ENCODE peak calls at places on chromosomes 16 and 17, in ten cellular contexts. One of them, this sample, is unnamed.

GRCh38 chr17:80769516-80769915 is 222.1 kb upstream of the CHMP6 start:
- DNase-seq in esophagus muscularis mucosa: no peak
- DNase-seq in transverse colon: no peak
- DNase-seq in prostate gland: no peak
- DNase-seq in stomach: no peak
- DNase-seq in breast epithelium: no peak
- DNase-seq in spleen: no peak
- DNase-seq in vagina: no peak
- DNase-seq in suprapubic skin: no peak
- DNase-seq in sigmoid colon: peak; percentile 9
- DNase-seq in this sample: no peak

GRCh38 chr17:75877752-75878173 is 618 bp downstream of the TRIM47 start:
- DNase-seq in esophagus muscularis mucosa: no peak
- DNase-seq in transverse colon: peak; percentile 88
- DNase-seq in prostate gland: peak; percentile 58
- DNase-seq in stomach: peak; percentile 86
- DNase-seq in breast epithelium: peak; percentile 70
- DNase-seq in spleen: peak; percentile 95
- DNase-seq in vagina: no peak
- DNase-seq in suprapubic skin: no peak
- DNase-seq in sigmoid colon: peak; percentile 88
- DNase-seq in this sample: peak; percentile 71

GRCh38 chr17:56880571-56880970 is 33.3 kb downstream of the TRIM25 start:
- DNase-seq in esophagus muscularis mucosa: no peak
- DNase-seq in transverse colon: no peak
- DNase-seq in prostate gland: no peak
- DNase-seq in stomach: no peak
- DNase-seq in breast epithelium: no peak
- DNase-seq in spleen: no peak
- DNase-seq in vagina: no peak
- DNase-seq in suprapubic skin: no peak
- DNase-seq in sigmoid colon: no peak
- DNase-seq in this sample: no peak

GRCh38 chr17:81418710-81419332 is 23.6 kb downstream of the BAHCC1 start:
- DNase-seq in esophagus muscularis mucosa: no peak
- DNase-seq in transverse colon: no peak
- DNase-seq in prostate gland: no peak
- DNase-seq in stomach: no peak
- DNase-seq in breast epithelium: no peak
- DNase-seq in spleen: no peak
- DNase-seq in vagina: no peak
- DNase-seq in suprapubic skin: no peak
- DNase-seq in sigmoid colon: no peak
- DNase-seq in this sample: no peak

GRCh38 chr16:86363836-86364618 is 146.3 kb upstream of the FOXF1 start:
- DNase-seq in esophagus muscularis mucosa: no peak
- DNase-seq in transverse colon: peak; percentile 29
- DNase-seq in prostate gland: peak; percentile 27
- DNase-seq in stomach: no peak
- DNase-seq in breast epithelium: no peak
- DNase-seq in spleen: no peak
- DNase-seq in vagina: no peak
- DNase-seq in suprapubic skin: no peak
- DNase-seq in sigmoid colon: peak; percentile 95
- DNase-seq in this sample: no peak

GRCh38 chr16:68644303-68644702 is 807 bp upstream of the CDH3 start:
- DNase-seq in esophagus muscularis mucosa: no peak
- DNase-seq in transverse colon: no peak
- DNase-seq in prostate gland: no peak
- DNase-seq in stomach: no peak
- DNase-seq in breast epithelium: no peak
- DNase-seq in spleen: no peak
- DNase-seq in vagina: no peak
- DNase-seq in suprapubic skin: no peak
- DNase-seq in sigmoid colon: no peak
- DNase-seq in this sample: no peak

GRCh38 chr17:76051071-76051467 is 21.2 kb downstream of the SRP68 start:
- DNase-seq in esophagus muscularis mucosa: no peak
- DNase-seq in transverse colon: no peak
- DNase-seq in prostate gland: no peak
- DNase-seq in stomach: no peak
- DNase-seq in breast epithelium: no peak
- DNase-seq in spleen: no peak
- DNase-seq in vagina: no peak
- DNase-seq in suprapubic skin: no peak
- DNase-seq in sigmoid colon: no peak
- DNase-seq in this sample: no peak

GRCh38 chr16:56743840-56744239 is 13.9 kb downstream of the NUP93 start:
- DNase-seq in esophagus muscularis mucosa: no peak
- DNase-seq in transverse colon: no peak
- DNase-seq in prostate gland: no peak
- DNase-seq in stomach: no peak
- DNase-seq in breast epithelium: no peak
- DNase-seq in spleen: no peak
- DNase-seq in vagina: no peak
- DNase-seq in suprapubic skin: no peak
- DNase-seq in sigmoid colon: no peak
- DNase-seq in this sample: no peak

GRCh38 chr17:76008630-76009425 is 8.2 kb downstream of the CDK3 start:
- DNase-seq in esophagus muscularis mucosa: no peak
- DNase-seq in transverse colon: no peak
- DNase-seq in prostate gland: no peak
- DNase-seq in stomach: no peak
- DNase-seq in breast epithelium: no peak
- DNase-seq in spleen: no peak
- DNase-seq in vagina: no peak
- DNase-seq in suprapubic skin: no peak
- DNase-seq in sigmoid colon: no peak
- DNase-seq in this sample: peak; percentile 82

GRCh38 chr17:48503747-48504146 is 27.1 kb downstream of the HOXB1 start:
- DNase-seq in esophagus muscularis mucosa: no peak
- DNase-seq in transverse colon: no peak
- DNase-seq in prostate gland: no peak
- DNase-seq in stomach: no peak
- DNase-seq in breast epithelium: no peak
- DNase-seq in spleen: no peak
- DNase-seq in vagina: no peak
- DNase-seq in suprapubic skin: no peak
- DNase-seq in sigmoid colon: no peak
- DNase-seq in this sample: no peak
- TF ChIP-seq POLR2AphosphoS5 in esophagus muscularis mucosa: no peak
- TF ChIP-seq POLR2AphosphoS5 in transverse colon: no peak
- TF ChIP-seq POLR2AphosphoS5 in prostate gland: no peak
- TF ChIP-seq POLR2AphosphoS5 in stomach: no peak
- TF ChIP-seq POLR2AphosphoS5 in breast epithelium: no peak
- TF ChIP-seq POLR2AphosphoS5 in spleen: no peak
- TF ChIP-seq POLR2AphosphoS5 in vagina: no peak
- TF ChIP-seq POLR2AphosphoS5 in suprapubic skin: no peak
- TF ChIP-seq POLR2AphosphoS5 in sigmoid colon: no peak
- TF ChIP-seq POLR2AphosphoS5 in this sample: no peak

DNA sequence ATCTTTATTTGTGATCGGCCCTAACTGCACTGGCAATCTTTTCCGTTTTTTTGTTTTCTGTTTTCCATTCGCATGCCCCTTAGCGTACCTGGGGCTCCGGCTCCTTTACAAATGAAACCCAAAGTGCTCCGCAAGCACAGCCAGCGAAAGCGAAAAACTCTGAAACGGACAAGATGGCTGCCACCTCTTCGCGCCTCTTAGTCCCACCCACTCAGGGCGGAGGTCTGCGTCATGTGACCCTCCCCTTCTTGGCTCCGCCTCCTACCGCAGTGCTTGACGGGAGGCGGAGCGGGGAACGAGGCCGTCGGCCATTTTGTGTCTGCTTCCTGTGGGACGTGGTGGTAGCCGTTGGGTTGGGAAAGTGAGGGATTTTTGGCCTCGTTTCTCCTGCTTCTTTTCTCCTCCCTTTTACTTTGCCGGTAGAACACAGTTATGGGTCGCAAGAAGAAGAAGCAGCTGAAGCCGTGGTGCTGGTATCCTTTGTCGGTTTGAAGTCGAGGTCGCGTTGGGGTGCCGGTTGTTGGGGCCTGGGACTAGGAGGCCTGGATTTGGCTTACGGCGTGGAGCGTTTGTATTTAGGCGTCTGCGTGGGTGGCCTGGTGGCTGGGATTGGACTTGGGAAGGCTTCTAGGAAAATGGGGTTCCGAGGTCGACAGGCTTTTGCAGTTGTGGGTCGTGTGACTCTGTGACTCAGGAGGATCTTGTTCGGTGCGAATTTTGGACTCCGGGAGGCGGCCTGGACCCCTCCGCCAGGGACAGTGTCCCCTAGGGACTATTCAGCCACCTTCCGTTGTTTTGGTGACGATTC is at the start of gene ZNF207:
- DNase-seq in esophagus muscularis mucosa: peak; percentile 98
- DNase-seq in transverse colon: peak; percentile 96
- DNase-seq in prostate gland: peak; percentile 95
- DNase-seq in stomach: peak; percentile 97
- DNase-seq in breast epithelium: peak; percentile 96
- DNase-seq in spleen: peak; percentile 97
- DNase-seq in vagina: peak; percentile 95
- DNase-seq in suprapubic skin: peak; percentile 98
- DNase-seq in sigmoid colon: peak; percentile 98
- DNase-seq in this sample: peak; percentile 90
- TF ChIP-seq POLR2A in esophagus muscularis mucosa: peak; percentile 60
- TF ChIP-seq POLR2A in transverse colon: peak; percentile 91
- TF ChIP-seq POLR2A in prostate gland: peak; percentile 93
- TF ChIP-seq POLR2A in stomach: no peak
- TF ChIP-seq POLR2A in breast epithelium: peak; percentile 93
- TF ChIP-seq POLR2A in spleen: peak; percentile 57
- TF ChIP-seq POLR2A in vagina: no peak
- TF ChIP-seq POLR2A in suprapubic skin: peak; percentile 80
- TF ChIP-seq POLR2A in sigmoid colon: peak; percentile 78
- TF ChIP-seq POLR2A in this sample: peak; percentile 88

GRCh38 chr17:50218771-50219315 is 17.4 kb upstream of the COL1A1 start:
- DNase-seq in esophagus muscularis mucosa: peak; percentile 88
- DNase-seq in transverse colon: no peak
- DNase-seq in prostate gland: no peak
- DNase-seq in stomach: no peak
- DNase-seq in breast epithelium: no peak
- DNase-seq in spleen: no peak
- DNase-seq in vagina: no peak
- DNase-seq in suprapubic skin: no peak
- DNase-seq in sigmoid colon: peak; percentile 73
- DNase-seq in this sample: no peak
- TF ChIP-seq POLR2AphosphoS5 in esophagus muscularis mucosa: peak; percentile 10
- TF ChIP-seq POLR2AphosphoS5 in transverse colon: no peak
- TF ChIP-seq POLR2AphosphoS5 in prostate gland: no peak
- TF ChIP-seq POLR2AphosphoS5 in stomach: no peak
- TF ChIP-seq POLR2AphosphoS5 in breast epithelium: peak; percentile 21
- TF ChIP-seq POLR2AphosphoS5 in spleen: no peak
- TF ChIP-seq POLR2AphosphoS5 in vagina: no peak
- TF ChIP-seq POLR2AphosphoS5 in suprapubic skin: no peak
- TF ChIP-seq POLR2AphosphoS5 in sigmoid colon: no peak
- TF ChIP-seq POLR2AphosphoS5 in this sample: no peak

GRCh38 chr16:30065943-30066881 is 652 bp downstream of the ALDOA start:
- DNase-seq in esophagus muscularis mucosa: no peak
- DNase-seq in transverse colon: peak; percentile 21
- DNase-seq in prostate gland: no peak
- DNase-seq in stomach: no peak
- DNase-seq in breast epithelium: no peak
- DNase-seq in spleen: no peak
- DNase-seq in vagina: no peak
- DNase-seq in suprapubic skin: no peak
- DNase-seq in sigmoid colon: no peak
- DNase-seq in this sample: peak; percentile 91
- TF ChIP-seq POLR2A in esophagus muscularis mucosa: no peak
- TF ChIP-seq POLR2A in transverse colon: no peak
- TF ChIP-seq POLR2A in prostate gland: no peak
- TF ChIP-seq POLR2A in stomach: no peak
- TF ChIP-seq POLR2A in breast epithelium: no peak
- TF ChIP-seq POLR2A in spleen: no peak
- TF ChIP-seq POLR2A in vagina: no peak
- TF ChIP-seq POLR2A in suprapubic skin: no peak
- TF ChIP-seq POLR2A in sigmoid colon: peak; percentile 11
- TF ChIP-seq POLR2A in this sample: no peak

DNA sequence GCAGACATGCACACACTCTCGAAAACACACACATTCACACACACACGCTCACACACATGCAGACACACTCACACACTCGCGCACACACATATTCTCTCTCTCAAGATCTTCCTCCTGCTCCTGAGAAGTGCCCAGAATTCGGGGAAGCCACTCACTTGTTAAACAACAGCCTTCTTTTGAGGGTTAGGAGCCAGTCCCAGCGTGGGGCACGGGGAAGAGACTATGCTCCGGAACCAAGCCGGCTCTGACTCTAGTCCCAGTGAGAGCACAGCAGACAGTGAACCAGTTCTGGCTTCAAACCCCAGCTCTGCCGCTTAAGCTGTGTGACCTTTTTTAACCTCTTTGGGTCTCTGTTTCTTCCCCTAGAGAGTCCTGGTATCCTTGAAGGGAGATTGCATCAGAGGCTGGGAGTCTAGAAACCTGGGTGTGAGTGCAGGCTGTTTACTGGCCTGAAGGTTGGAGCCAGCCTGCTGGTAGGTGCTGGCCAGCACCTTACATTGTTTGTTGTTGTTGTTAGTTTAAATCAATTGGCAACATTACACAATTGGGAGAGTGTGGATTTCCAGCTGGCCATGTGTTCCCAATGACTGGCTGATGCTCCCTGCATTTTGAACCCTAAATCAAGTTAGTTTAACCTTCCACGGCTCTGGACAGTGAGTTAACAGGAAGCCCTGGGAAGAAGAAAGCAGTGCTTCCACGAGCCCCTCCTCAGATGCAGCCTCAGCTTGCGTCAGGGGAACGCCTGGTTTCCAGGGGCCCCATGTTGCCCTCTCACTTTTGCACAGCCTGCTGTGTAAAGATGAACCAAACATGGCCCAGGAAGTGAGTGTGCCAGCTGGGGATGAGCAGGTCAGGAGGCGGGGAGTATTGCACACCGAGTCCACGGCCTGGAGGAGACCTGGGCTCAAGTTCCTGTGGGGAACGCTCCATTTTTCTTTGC is 71.6 kb downstream of the GAS7 start:
- DNase-seq in esophagus muscularis mucosa: no peak
- DNase-seq in transverse colon: no peak
- DNase-seq in prostate gland: no peak
- DNase-seq in stomach: no peak
- DNase-seq in breast epithelium: no peak
- DNase-seq in spleen: no peak
- DNase-seq in vagina: no peak
- DNase-seq in suprapubic skin: peak; percentile 82
- DNase-seq in sigmoid colon: peak; percentile 82
- DNase-seq in this sample: peak; percentile 36
- TF ChIP-seq POLR2AphosphoS5 in esophagus muscularis mucosa: no peak
- TF ChIP-seq POLR2AphosphoS5 in transverse colon: no peak
- TF ChIP-seq POLR2AphosphoS5 in prostate gland: no peak
- TF ChIP-seq POLR2AphosphoS5 in stomach: no peak
- TF ChIP-seq POLR2AphosphoS5 in breast epithelium: no peak
- TF ChIP-seq POLR2AphosphoS5 in spleen: no peak
- TF ChIP-seq POLR2AphosphoS5 in vagina: no peak
- TF ChIP-seq POLR2AphosphoS5 in suprapubic skin: no peak
- TF ChIP-seq POLR2AphosphoS5 in sigmoid colon: no peak
- TF ChIP-seq POLR2AphosphoS5 in this sample: peak; percentile 11